ENCODE peak calls at places on chromosome 22, in eight cellular contexts. F is CD4-positive, alpha-beta memory T cell; V is naive thymus-derived CD4-positive, alpha-beta T cell; H is heart right ventricle; W is upper lobe of right lung; D is GM23248; Z is astrocyte of the spinal cord; T is ovary. N is an unnamed sample.

GRCh38 chr22:29171721-29172120 is 34.0 kb upstream of the EMID1 start:
- DNase-seq in F (no peak), V (no peak), H (no peak), W (no peak), D (no peak), Z (no peak), T (no peak), N (no peak)

GRCh38 chr22:31346733-31347250 is 646 bp upstream of the PATZ1 start:
- DNase-seq in F (no peak), V (peak; percentile 35), H (peak; percentile 53), W (peak; percentile 82), D (peak; percentile 70), Z (peak; percentile 45), T (peak; percentile 61), N (no peak)

GRCh38 chr22:33057363-33057995 is 702 bp downstream of the SYN3 start:
- DNase-seq in F (no peak), V (no peak), H (no peak), W (no peak), D (no peak), Z (no peak), T (no peak), N (no peak)

GRCh38 chr22:23182289-23183106 is 2.2 kb downstream of the BCR start:
- DNase-seq in F (peak; percentile 36), V (peak; percentile 23), H (no peak), W (no peak), D (peak; percentile 34), Z (no peak), T (no peak), N (peak; percentile 80)

GRCh38 chr22:26671317-26672059 is 14.1 kb downstream of the MIAT start:
- DNase-seq in F (peak; percentile 79), V (peak; percentile 56), H (no peak), W (peak; percentile 72), D (no peak), Z (no peak), T (peak; percentile 58), N (peak; percentile 89)

GRCh38 chr22:47233316-47234243 is 471.1 kb downstream of the TBC1D22A start:
- DNase-seq in F (no peak), V (no peak), H (no peak), W (no peak), D (no peak), Z (no peak), T (no peak), N (no peak)

GRCh38 chr22:30393885-30394284 is 2.9 kb upstream of the SEC14L2 start:
- DNase-seq in F (no peak), V (no peak), H (no peak), W (no peak), D (no peak), Z (no peak), T (no peak), N (no peak)

GRCh38 chr22:49826603-49827306 is 918 bp downstream of the BRD1 start:
- DNase-seq in F (peak; percentile 45), V (peak; percentile 58), H (peak; percentile 36), W (peak; percentile 80), D (peak; percentile 78), Z (peak; percentile 35), T (peak; percentile 65), N (peak; percentile 61)

GRCh38 chr22:26045051-26045450 is 124.2 kb upstream of the SEZ6L start:
- DNase-seq in F (no peak), V (no peak), H (no peak), W (no peak), D (no peak), Z (no peak), T (no peak), N (no peak)

GRCh38 chr22:49993649-49994360 is 18.8 kb downstream of the IL17REL start:
- DNase-seq in F (no peak), V (no peak), H (no peak), W (peak; percentile 48), D (no peak), Z (no peak), T (no peak), N (no peak)

GRCh38 chr22:17339095-17339693 is 30.1 kb upstream of the CECR2 start:
- DNase-seq in F (no peak), V (no peak), H (peak; percentile 5), W (no peak), D (no peak), Z (no peak), T (no peak), N (peak; percentile 45)

GRCh38 chr22:40509401-40510134 is 127.0 kb downstream of the MRTFA start:
- DNase-seq in F (no peak), V (no peak), H (peak; percentile 78), W (no peak), D (peak; percentile 86), Z (peak; percentile 92), T (peak; percentile 84), N (peak; percentile 83)

GRCh38 chr22:50018608-50019291 is 6.2 kb upstream of the IL17REL start:
- DNase-seq in F (peak; percentile 56), V (no peak), H (no peak), W (no peak), D (no peak), Z (no peak), T (no peak), N (no peak)

GRCh38 chr22:27094633-27095308 is 437.4 kb downstream of the MIAT start:
- DNase-seq in F (no peak), V (no peak), H (peak; percentile 25), W (no peak), D (peak; percentile 53), Z (peak; percentile 9), T (no peak), N (no peak)

GRCh38 chr22:37546436-37547248 is 13.6 kb upstream of the CDC42EP1 start:
- DNase-seq in F (no peak), V (no peak), H (peak; percentile 89), W (peak; percentile 81), D (peak; percentile 87), Z (peak; percentile 87), T (peak; percentile 76), N (no peak)

DNA sequence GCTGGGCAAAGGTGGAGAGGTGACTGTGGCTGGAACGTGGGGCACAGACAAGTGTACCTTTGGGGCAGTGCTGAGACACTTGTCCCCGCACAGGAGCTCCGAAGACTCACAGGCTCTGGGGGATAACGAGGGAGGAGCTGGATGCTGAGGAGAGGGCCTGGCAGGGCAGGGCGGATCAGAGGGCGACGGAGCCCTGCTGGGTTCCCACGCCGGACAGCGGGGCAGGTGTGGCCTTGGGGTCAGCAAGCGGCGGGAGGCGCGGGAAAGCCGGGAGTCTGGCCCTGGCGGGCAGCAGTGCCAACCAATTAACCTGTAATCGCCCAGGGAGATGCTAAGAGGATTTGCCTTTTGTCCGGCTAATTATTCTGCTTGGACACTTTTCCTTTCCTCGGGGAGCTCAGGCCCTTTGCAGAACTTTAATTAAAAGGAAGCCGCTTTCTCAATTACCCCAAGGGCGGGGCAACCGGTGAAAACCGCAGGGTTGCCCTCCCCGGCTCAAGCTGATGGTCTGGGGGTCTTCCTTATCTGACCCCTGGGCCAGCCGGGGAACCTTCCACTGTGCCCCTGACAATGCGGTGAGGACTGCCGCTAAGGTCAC is 71.5 kb downstream of the WNT7B start:
- DNase-seq in F (no peak), V (no peak), H (no peak), W (no peak), D (no peak), Z (no peak), T (no peak), N (no peak)
- H3K4me3 ChIP-seq in F (no peak overlapping the region), V (no peak overlapping the region), H (no peak overlapping the region), W (no peak overlapping the region), D (peak overlapping the region; percentile 47), Z (no peak overlapping the region), T (no peak overlapping the region), N (no peak overlapping the region)

GRCh38 chr22:35894464-35894878 is 134.2 kb downstream of the RBFOX2 start:
- DNase-seq in F (no peak), V (no peak), H (peak; percentile 53), W (no peak), D (no peak), Z (peak; percentile 32), T (no peak), N (peak; percentile 34)
- H3K4me3 ChIP-seq in F (no peak overlapping the region), V (no peak overlapping the region), H (peak overlapping the region; percentile 52), W (peak overlapping the region; percentile 4), D (no peak overlapping the region), Z (peak overlapping the region; percentile 4), T (peak overlapping the region; percentile 25), N (peak overlapping the region; percentile 44)

DNA sequence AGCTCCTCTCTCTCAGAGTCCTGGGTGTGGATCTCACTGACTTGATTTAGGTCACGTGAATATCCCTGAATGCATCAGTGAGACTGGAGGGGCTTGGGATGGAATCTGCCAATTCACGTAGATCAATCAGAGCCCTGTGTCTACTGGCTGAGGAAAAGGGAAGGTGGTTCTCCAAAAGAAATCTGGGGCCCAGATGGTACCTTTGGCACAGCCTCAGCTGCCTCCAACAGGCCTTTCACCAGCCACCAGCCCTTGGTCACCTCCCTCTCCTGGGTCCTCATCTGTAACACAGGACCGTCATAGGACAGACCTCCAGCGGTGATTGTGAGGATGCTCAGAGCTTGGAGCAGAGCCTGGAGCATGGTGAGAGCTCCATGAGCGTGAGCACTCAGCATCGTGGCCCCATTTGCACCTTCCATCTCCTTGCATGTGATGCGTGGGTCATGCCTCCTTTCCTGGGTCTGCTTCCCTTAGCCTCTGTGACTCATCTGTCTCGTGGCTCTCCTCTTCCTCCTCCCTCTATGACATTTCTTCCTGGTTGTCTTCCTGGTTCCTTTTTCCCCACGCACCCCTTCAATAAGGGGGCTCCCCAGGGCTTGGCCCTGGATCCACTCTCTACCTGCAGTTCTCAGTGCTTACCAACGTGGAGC is 7.5 kb upstream of the MIEF1 start:
- DNase-seq in F (no peak), V (no peak), H (no peak), W (peak; percentile 61), D (peak; percentile 40), Z (no peak), T (no peak), N (no peak)
- H3K4me3 ChIP-seq in F (no peak overlapping the region), V (no peak overlapping the region), H (no peak overlapping the region), W (no peak overlapping the region), D (no peak overlapping the region), Z (no peak overlapping the region), T (no peak overlapping the region), N (no peak overlapping the region)

GRCh38 chr22:48417143-48418070 is 1410.3 kb downstream of the BRD1 start:
- DNase-seq in F (no peak), V (no peak), H (no peak), W (peak; percentile 56), D (no peak), Z (no peak), T (peak; percentile 1), N (no peak)
- H3K4me3 ChIP-seq in F (no peak overlapping the region), V (no peak overlapping the region), H (no peak overlapping the region), W (no peak overlapping the region), D (no peak overlapping the region), Z (no peak overlapping the region), T (no peak overlapping the region), N (no peak overlapping the region)

GRCh38 chr22:20429254-20430100 is 8.1 kb downstream of the SCARF2 start:
- DNase-seq in F (peak; percentile 77), V (peak; percentile 78), H (no peak), W (peak; percentile 86), D (no peak), Z (no peak), T (no peak), N (no peak)
- H3K4me3 ChIP-seq in F (peak overlapping the region; percentile 86), V (peak overlapping the region; percentile 79), H (peak overlapping the region; percentile 37), W (peak overlapping the region; percentile 43), D (no peak overlapping the region), Z (no peak overlapping the region), T (no peak overlapping the region), N (peak overlapping the region; percentile 21)